ENCODE peak calls at places on chromosomes 3 and 15, in eight cellular contexts. N, E, C, W, J, L, X and R are unnamed samples.
A peak's percentile ranks its signal among the peaks of the same experiment; 100 is the strongest.

GRCh38 chr3:13595001-13595421 is 46.1 kb downstream of the FBLN2 start:
- DNase-seq in N (no peak), E (no peak), C (no peak), W (no peak), J (no peak), L (no peak), X (no peak), R (no peak)

GRCh38 chr3:189967254-189967865 is 153.3 kb downstream of the P3H2 start:
- DNase-seq in N (no peak), E (no peak), C (no peak), W (peak; percentile 56), J (peak; percentile 71), L (no peak), X (peak; percentile 13), R (no peak)

GRCh38 chr3:12288466-12289129 is at the start of gene PPARG:
- DNase-seq in N (no peak), E (no peak), C (peak; percentile 62), W (no peak), J (peak; percentile 65), L (no peak), X (no peak), R (no peak)

GRCh38 chr3:31530039-31530983 is 2.4 kb upstream of the STT3B start:
- DNase-seq in N (no peak), E (no peak), C (no peak), W (no peak), J (no peak), L (no peak), X (no peak), R (no peak)

GRCh38 chr15:97235285-97235985 is 725.1 kb upstream of the ARRDC4 start:
- DNase-seq in N (no peak), E (no peak), C (peak; percentile 40), W (peak; percentile 28), J (peak; percentile 60), L (no peak), X (no peak), R (no peak)

GRCh38 chr3:17740703-17741102 is 1.7 kb downstream of the TBC1D5 start:
- DNase-seq in N (no peak), E (no peak), C (no peak), W (no peak), J (peak; percentile 49), L (no peak), X (no peak), R (no peak)

GRCh38 chr3:38038447-38038911 is 529 bp upstream of the DLEC1 start:
- DNase-seq in N (peak; percentile 60), E (no peak), C (no peak), W (no peak), J (no peak), L (no peak), X (no peak), R (no peak)

GRCh38 chr15:51046799-51047449 is 47.8 kb downstream of the TNFAIP8L3 start:
- DNase-seq in N (no peak), E (no peak), C (no peak), W (no peak), J (peak; percentile 57), L (no peak), X (no peak), R (no peak)

GRCh38 chr3:98556164-98557130 is 24.7 kb downstream of the GPR15 start:
- DNase-seq in N (peak; percentile 77), E (no peak), C (no peak), W (no peak), J (no peak), L (peak; percentile 70), X (no peak), R (no peak)